ENCODE peak calls at places on chromosomes 11 and 22, in seven cellular contexts. N, U, P, S, J, G and I are unnamed samples.
A peak's percentile ranks its signal among the peaks of the same experiment; 100 is the strongest.

GRCh38 chr11:10580625-10581024 is 12.2 kb upstream of the LYVE1 start:
- DNase-seq in N (no peak), U (no peak), P (no peak), S (no peak), J (no peak), G (no peak), I (no peak)

GRCh38 chr11:133354069-133354468 is 178.2 kb downstream of the OPCML start:
- DNase-seq in N (no peak), U (no peak), P (no peak), S (no peak), J (no peak), G (no peak), I (no peak)

GRCh38 chr11:45985212-45985611 is 62.8 kb downstream of the LARGE2 start:
- DNase-seq in N (no peak), U (no peak), P (no peak), S (no peak), J (no peak), G (no peak), I (no peak)

GRCh38 chr11:59429924-59430516 is 3.8 kb upstream of the OR5A2 start:
- DNase-seq in N (peak; percentile 61), U (peak; percentile 50), P (peak; percentile 48), S (no peak), J (no peak), G (no peak), I (no peak)

GRCh38 chr11:30411383-30411782 is 88.5 kb downstream of the ARL14EP start:
- DNase-seq in N (no peak), U (no peak), P (no peak), S (no peak), J (no peak), G (no peak), I (no peak)

GRCh38 chr11:574632-575323 is 1.5 kb upstream of the PHRF1 start:
- DNase-seq in N (no peak), U (no peak), P (no peak), S (no peak), J (no peak), G (peak; percentile 54), I (no peak)

GRCh38 chr11:2652362-2652761 is 47.4 kb downstream of the KCNQ1OT1 start:
- DNase-seq in N (no peak), U (no peak), P (no peak), S (no peak), J (no peak), G (no peak), I (no peak)

GRCh38 chr22:45503816-45504702 is 1.4 kb downstream of the FBLN1 start:
- DNase-seq in N (no peak), U (no peak), P (peak; percentile 65), S (no peak), J (no peak), G (no peak), I (no peak)

GRCh38 chr11:22430286-22430685 is 92.1 kb downstream of the SLC17A6 start:
- DNase-seq in N (no peak), U (no peak), P (no peak), S (no peak), J (no peak), G (no peak), I (no peak)

GRCh38 chr11:79902493-79902892 is 461.7 kb upstream of the TENM4 start:
- DNase-seq in N (no peak), U (no peak), P (no peak), S (no peak), J (no peak), G (no peak), I (no peak)

GRCh38 chr11:126920833-126921232 is 79.7 kb downstream of the KIRREL3 start:
- DNase-seq in N (no peak), U (peak; percentile 21), P (peak; percentile 50), S (no peak), J (no peak), G (no peak), I (no peak)

GRCh38 chr11:128707671-128708070 is 13.8 kb downstream of the FLI1 start:
- DNase-seq in N (no peak), U (no peak), P (no peak), S (no peak), J (no peak), G (no peak), I (no peak)

GRCh38 chr11:123174196-123175183 is 20.6 kb downstream of the CLMP start:
- DNase-seq in N (no peak), U (peak; percentile 54), P (no peak), S (peak; percentile 39), J (peak; percentile 58), G (peak; percentile 55), I (peak; percentile 60)

GRCh38 chr22:32043391-32043790 is 330 bp downstream of the SLC5A1 start:
- DNase-seq in N (no peak), U (no peak), P (no peak), S (no peak), J (no peak), G (no peak), I (no peak)

GRCh38 chr22:38948181-38948940 is 9.0 kb upstream of the APOBEC3A start:
- DNase-seq in N (no peak), U (no peak), P (no peak), S (no peak), J (no peak), G (no peak), I (peak; percentile 6)

GRCh38 chr11:75383246-75383645 is 16.1 kb upstream of the RPS3 start:
- DNase-seq in N (no peak), U (peak; percentile 63), P (no peak), S (no peak), J (no peak), G (no peak), I (no peak)

GRCh38 chr11:109644158-109644557 is 222.2 kb downstream of the C11orf87 start:
- DNase-seq in N (no peak), U (no peak), P (no peak), S (no peak), J (no peak), G (no peak), I (no peak)

GRCh38 chr11:106608677-106609076 is 409.6 kb downstream of the GUCY1A2 start:
- DNase-seq in N (no peak), U (no peak), P (no peak), S (no peak), J (no peak), G (no peak), I (no peak)

GRCh38 chr11:126790550-126790981 is 210.0 kb downstream of the KIRREL3 start:
- DNase-seq in N (no peak), U (peak; percentile 63), P (no peak), S (no peak), J (no peak), G (no peak), I (no peak)

GRCh38 chr11:134527382-134528243 is 115.6 kb upstream of the B3GAT1 start:
- DNase-seq in N (no peak), U (no peak), P (peak; percentile 52), S (peak; percentile 20), J (no peak), G (no peak), I (no peak)

GRCh38 chr22:26660961-26661578 is 3.7 kb downstream of the MIAT start:
- DNase-seq in N (no peak), U (no peak), P (no peak), S (no peak), J (no peak), G (no peak), I (no peak)

GRCh38 chr11:73308003-73308962 is at the start of gene ARHGEF17:
- DNase-seq in N (no peak), U (peak; percentile 83), P (peak; percentile 87), S (peak; percentile 73), J (peak; percentile 52), G (peak; percentile 80), I (peak; percentile 72)

GRCh38 chr11:43984519-43985385 is 42.3 kb downstream of the C11orf96 start:
- DNase-seq in N (no peak), U (no peak), P (no peak), S (peak; percentile 35), J (no peak), G (no peak), I (no peak)
- TF ChIP-seq EP300 in N (no peak), U (no peak), P (no peak), S (peak; percentile 92), J (peak; percentile 80), G (peak; percentile 97), I (peak; percentile 35)

GRCh38 chr22:35303029-35303624 is 3.4 kb downstream of the TOM1 start:
- DNase-seq in N (no peak), U (no peak), P (no peak), S (no peak), J (no peak), G (no peak), I (no peak)

GRCh38 chr22:35299217-35299716 is 427 bp upstream of the TOM1 start:
- DNase-seq in N (no peak), U (no peak), P (no peak), S (no peak), J (no peak), G (no peak), I (no peak)

GRCh38 chr22:35305525-35306070 is 5.9 kb downstream of the TOM1 start:
- DNase-seq in N (no peak), U (no peak), P (no peak), S (no peak), J (no peak), G (no peak), I (no peak)

GRCh38 chr22:35299717-35300497 is at the start of gene TOM1:
- DNase-seq in N (peak; percentile 94), U (peak; percentile 97), P (peak; percentile 99), S (peak; percentile 98), J (peak; percentile 92), G (peak; percentile 97), I (peak; percentile 98)

GRCh38 chr22:35301370-35301874 is 1.7 kb downstream of the TOM1 start:
- DNase-seq in N (no peak), U (peak; percentile 85), P (no peak), S (no peak), J (no peak), G (no peak), I (peak; percentile 39)
- TF ChIP-seq EP300 in N (no peak), U (peak; percentile 53), P (no peak), S (no peak), J (peak; percentile 86), G (no peak), I (no peak)

GRCh38 chr22:19984201-19984753 is 32.3 kb downstream of the ARVCF start:
- DNase-seq in N (no peak), U (peak; percentile 43), P (no peak), S (no peak), J (no peak), G (peak; percentile 28), I (no peak)
- TF ChIP-seq EP300 in N (no peak), U (no peak), P (no peak), S (no peak), J (no peak), G (no peak), I (no peak)

GRCh38 chr22:20395181-20395896 is 1.4 kb downstream of the ZNF74 start:
- DNase-seq in N (no peak), U (no peak), P (no peak), S (no peak), J (no peak), G (no peak), I (no peak)

GRCh38 chr22:20395897-20396287 is 1.9 kb downstream of the ZNF74 start:
- DNase-seq in N (no peak), U (no peak), P (no peak), S (no peak), J (no peak), G (no peak), I (no peak)

GRCh38 chr22:20391222-20391621 is 2.7 kb upstream of the ZNF74 start:
- DNase-seq in N (no peak), U (no peak), P (no peak), S (no peak), J (no peak), G (no peak), I (no peak)

GRCh38 chr22:20392983-20393704 is 807 bp upstream of the ZNF74 start:
- DNase-seq in N (no peak), U (no peak), P (no peak), S (no peak), J (no peak), G (peak; percentile 54), I (no peak)

GRCh38 chr22:20393705-20394476 is at the start of gene ZNF74:
- DNase-seq in N (peak; percentile 55), U (peak; percentile 85), P (peak; percentile 86), S (peak; percentile 90), J (peak; percentile 80), G (peak; percentile 85), I (peak; percentile 91)
- TF ChIP-seq EP300 in N (no peak), U (no peak), P (no peak), S (no peak), J (peak; percentile 85), G (no peak), I (no peak)